ENCODE peak calls at places on chromosomes 4 and X, in five cellular contexts. One of them, this sample, is unnamed.
A peak's percentile ranks its signal among the peaks of the same experiment; 100 is the strongest.

GRCh38 chr4:24433515-24434192 is 150.7 kb downstream of the DHX15 start:
- DNase-seq in breast epithelium: no peak
- DNase-seq in amniotic stem cell: no peak
- DNase-seq in cardiac fibroblast: no peak
- DNase-seq in choroid plexus epithelial cell: no peak
- DNase-seq in this sample: no peak

GRCh38 chr4:184100297-184100885 is 117.3 kb downstream of the ENPP6 start:
- DNase-seq in amniotic stem cell: no peak
- DNase-seq in cardiac fibroblast: peak; percentile 24
- DNase-seq in choroid plexus epithelial cell: peak; percentile 14
- DNase-seq in breast epithelium: no peak
- DNase-seq in this sample: no peak

GRCh38 chr4:86218721-86219481 is 141.0 kb downstream of the MAPK10 start:
- DNase-seq in cardiac fibroblast: peak; percentile 84
- DNase-seq in breast epithelium: no peak
- DNase-seq in choroid plexus epithelial cell: peak; percentile 70
- DNase-seq in amniotic stem cell: no peak
- DNase-seq in this sample: no peak

GRCh38 chrX:67328496-67328895 is 215.3 kb upstream of the AR start:
- DNase-seq in choroid plexus epithelial cell: no peak
- DNase-seq in cardiac fibroblast: no peak
- DNase-seq in amniotic stem cell: no peak
- DNase-seq in breast epithelium: no peak
- DNase-seq in this sample: no peak

GRCh38 chr4:136750898-136751297 is 781.4 kb downstream of the PCDH18 start:
- DNase-seq in amniotic stem cell: no peak
- DNase-seq in cardiac fibroblast: no peak
- DNase-seq in breast epithelium: no peak
- DNase-seq in choroid plexus epithelial cell: peak; percentile 38
- DNase-seq in this sample: no peak

GRCh38 chr4:88097301-88097700 is 61.1 kb downstream of the ABCG2 start:
- DNase-seq in amniotic stem cell: no peak
- DNase-seq in cardiac fibroblast: no peak
- DNase-seq in breast epithelium: no peak
- DNase-seq in choroid plexus epithelial cell: peak; percentile 27
- DNase-seq in this sample: no peak

GRCh38 chr4:106585920-106586349 is 217.4 kb upstream of the GIMD1 start:
- DNase-seq in choroid plexus epithelial cell: peak; percentile 21
- DNase-seq in breast epithelium: no peak
- DNase-seq in cardiac fibroblast: no peak
- DNase-seq in amniotic stem cell: no peak
- DNase-seq in this sample: no peak

GRCh38 chrX:133699023-133699728 is 283.9 kb upstream of the GPC4 start:
- DNase-seq in choroid plexus epithelial cell: peak; percentile 1
- DNase-seq in cardiac fibroblast: no peak
- DNase-seq in amniotic stem cell: no peak
- DNase-seq in breast epithelium: no peak
- DNase-seq in this sample: no peak

GRCh38 chrX:7647826-7648225 is 195.1 kb upstream of the VCX start:
- DNase-seq in breast epithelium: no peak
- DNase-seq in cardiac fibroblast: no peak
- DNase-seq in choroid plexus epithelial cell: no peak
- DNase-seq in amniotic stem cell: no peak
- DNase-seq in this sample: no peak

GRCh38 chr4:53576676-53577372 is 14.5 kb downstream of the LNX1 start:
- DNase-seq in cardiac fibroblast: peak; percentile 41
- DNase-seq in breast epithelium: no peak
- DNase-seq in amniotic stem cell: peak; percentile 53
- DNase-seq in choroid plexus epithelial cell: peak; percentile 66
- DNase-seq in this sample: no peak

GRCh38 chr4:54746228-54746627 is 88.5 kb downstream of the KIT start:
- DNase-seq in amniotic stem cell: no peak
- DNase-seq in breast epithelium: no peak
- DNase-seq in cardiac fibroblast: no peak
- DNase-seq in choroid plexus epithelial cell: no peak
- DNase-seq in this sample: no peak

GRCh38 chrX:54427837-54428424 is 12.3 kb upstream of the TSR2 start:
- DNase-seq in cardiac fibroblast: no peak
- DNase-seq in choroid plexus epithelial cell: no peak
- DNase-seq in amniotic stem cell: no peak
- DNase-seq in breast epithelium: no peak
- DNase-seq in this sample: no peak

GRCh38 chrX:5644786-5645185 is 583.9 kb downstream of the NLGN4X start:
- DNase-seq in breast epithelium: no peak
- DNase-seq in amniotic stem cell: no peak
- DNase-seq in cardiac fibroblast: no peak
- DNase-seq in choroid plexus epithelial cell: no peak
- DNase-seq in this sample: no peak

GRCh38 chrX:123215397-123216089 is 31.5 kb downstream of the GRIA3 start:
- DNase-seq in amniotic stem cell: no peak
- DNase-seq in cardiac fibroblast: no peak
- DNase-seq in breast epithelium: no peak
- DNase-seq in choroid plexus epithelial cell: no peak
- DNase-seq in this sample: no peak

GRCh38 chr4:54073481-54073880 is 9.1 kb upstream of the CHIC2 start:
- DNase-seq in cardiac fibroblast: no peak
- DNase-seq in breast epithelium: no peak
- DNase-seq in choroid plexus epithelial cell: peak; percentile 29
- DNase-seq in amniotic stem cell: no peak
- DNase-seq in this sample: no peak

GRCh38 chrX:24982306-24982965 is 33.3 kb downstream of the ARX start:
- DNase-seq in breast epithelium: no peak
- DNase-seq in cardiac fibroblast: no peak
- DNase-seq in choroid plexus epithelial cell: no peak
- DNase-seq in amniotic stem cell: no peak
- DNase-seq in this sample: no peak

GRCh38 chrX:10240918-10241317 is 84.1 kb downstream of the CLCN4 start:
- DNase-seq in cardiac fibroblast: peak; percentile 19
- DNase-seq in amniotic stem cell: no peak
- DNase-seq in breast epithelium: no peak
- DNase-seq in choroid plexus epithelial cell: peak; percentile 74
- DNase-seq in this sample: peak; percentile 5

GRCh38 chr4:10283761-10284160 is 167.2 kb upstream of the WDR1 start:
- DNase-seq in breast epithelium: no peak
- DNase-seq in cardiac fibroblast: no peak
- DNase-seq in amniotic stem cell: no peak
- DNase-seq in choroid plexus epithelial cell: no peak
- DNase-seq in this sample: no peak

This sample was measured in GM20000.